ENCODE peak calls at places on chromosomes 6 and 20, in eight cellular contexts. O is MV-4-11; J is cardiac fibroblast; M is NCI-H1417; C is stimulated activated naive CD8-positive, alpha-beta T cell treated with anti-CD3 and anti-CD28 coated beads, Interleukin-15, amount 100 ng/mL, for 72 hours; B is effector CD4-positive, alpha-beta T cell; H is naive thymus-derived CD8-positive, alpha-beta T cell; V is vagina. E is an unnamed sample.
A peak's percentile ranks its signal among the peaks of the same experiment; 100 is the strongest.

GRCh38 chr20:19838981-19839576 is 81.0 kb downstream of the RIN2 start:
- DNase-seq in O (no peak), J (no peak), M (no peak), C (no peak), B (no peak), H (no peak), V (no peak), E (no peak)

GRCh38 chr6:116278478-116278822 is 1.3 kb downstream of the TSPYL1 start:
- DNase-seq in O (no peak), J (peak; percentile 3), M (no peak), C (no peak), B (no peak), H (no peak), V (no peak), E (no peak)

GRCh38 chr6:126432564-126432963 is 92.6 kb downstream of the CENPW start:
- DNase-seq in O (no peak), J (no peak), M (no peak), C (no peak), B (no peak), H (no peak), V (no peak), E (no peak)

GRCh38 chr6:166499350-166500163 is 86.9 kb downstream of the RAMACL start:
- DNase-seq in O (no peak), J (no peak), M (no peak), C (no peak), B (no peak), H (no peak), V (no peak), E (no peak)

GRCh38 chr6:151452750-151453427 is 963 bp upstream of the RMND1 start:
- DNase-seq in O (no peak), J (peak; percentile 36), M (peak; percentile 57), C (no peak), B (no peak), H (peak; percentile 9), V (no peak), E (no peak)

GRCh38 chr20:48722737-48723191 is 105.0 kb downstream of the PREX1 start:
- DNase-seq in O (peak; percentile 76), J (peak; percentile 69), M (no peak), C (no peak), B (no peak), H (no peak), V (no peak), E (peak; percentile 72)

GRCh38 chr6:81938014-81938761 is 185.7 kb upstream of the TENT5A start:
- DNase-seq in O (peak; percentile 87), J (peak; percentile 96), M (no peak), C (no peak), B (no peak), H (no peak), V (no peak), E (peak; percentile 89)

GRCh38 chr6:19444481-19444880 is 392.7 kb upstream of the ID4 start:
- DNase-seq in O (no peak), J (peak; percentile 17), M (no peak), C (no peak), B (no peak), H (no peak), V (no peak), E (no peak)

GRCh38 chr6:82085701-82086100 is 161.8 kb downstream of the IBTK start:
- DNase-seq in O (no peak), J (no peak), M (no peak), C (no peak), B (no peak), H (no peak), V (no peak), E (no peak)

GRCh38 chr20:18750735-18751134 is 62.8 kb upstream of the SCP2D1 start:
- DNase-seq in O (no peak), J (no peak), M (peak; percentile 64), C (no peak), B (no peak), H (no peak), V (no peak), E (no peak)

GRCh38 chr20:44641305-44641704 is 10.2 kb downstream of the ADA start:
- DNase-seq in O (peak; percentile 52), J (no peak), M (no peak), C (no peak), B (no peak), H (no peak), V (no peak), E (no peak)

GRCh38 chr6:6674872-6675271 is 86.4 kb downstream of the LY86 start:
- DNase-seq in O (no peak), J (no peak), M (no peak), C (no peak), B (no peak), H (no peak), V (no peak), E (no peak)

GRCh38 chr6:69868961-69869360 is 2.6 kb downstream of the COL19A1 start:
- DNase-seq in O (no peak), J (no peak), M (no peak), C (no peak), B (no peak), H (no peak), V (no peak), E (no peak)

GRCh38 chr6:47106721-47107197 is 64.6 kb upstream of the ADGRF1 start:
- DNase-seq in O (no peak), J (no peak), M (no peak), C (no peak), B (no peak), H (no peak), V (no peak), E (no peak)

GRCh38 chr6:105188251-105188650 is 8.4 kb upstream of the POPDC3 start:
- DNase-seq in O (no peak), J (no peak), M (no peak), C (no peak), B (no peak), H (no peak), V (no peak), E (no peak)

GRCh38 chr6:110625883-110626282 is 149.5 kb upstream of the SLC22A16 start:
- DNase-seq in O (no peak), J (peak; percentile 21), M (no peak), C (no peak), B (no peak), H (no peak), V (no peak), E (peak; percentile 69)

GRCh38 chr20:63124782-63125580 is 91.0 kb downstream of the YTHDF1 start:
- DNase-seq in O (no peak), J (no peak), M (no peak), C (no peak), B (no peak), H (no peak), V (no peak), E (no peak)

GRCh38 chr6:124487778-124488431 is 474.3 kb upstream of the RNF217 start:
- DNase-seq in O (no peak), J (peak; percentile 44), M (no peak), C (no peak), B (no peak), H (no peak), V (no peak), E (peak; percentile 80)

GRCh38 chr20:36284751-36285150 is 21.4 kb upstream of the DLGAP4 start:
- DNase-seq in O (no peak), J (no peak), M (no peak), C (no peak), B (no peak), H (no peak), V (peak; percentile 31), E (no peak)

GRCh38 chr20:22227301-22227700 is 357.1 kb downstream of the FOXA2 start:
- DNase-seq in O (no peak), J (no peak), M (no peak), C (no peak), B (no peak), H (no peak), V (no peak), E (peak; percentile 0)

GRCh38 chr20:53057579-53057978 is 85.4 kb downstream of the TSHZ2 start:
- DNase-seq in O (no peak), J (no peak), M (no peak), C (no peak), B (no peak), H (no peak), V (no peak), E (no peak)

GRCh38 chr6:4405609-4406212 is 270.3 kb upstream of the ECI2 start:
- DNase-seq in O (no peak), J (no peak), M (no peak), C (no peak), B (no peak), H (no peak), V (no peak), E (peak; percentile 70)

GRCh38 chr6:131764350-131764749 is 43.5 kb upstream of the ENPP1 start:
- DNase-seq in O (no peak), J (peak; percentile 41), M (no peak), C (no peak), B (no peak), H (no peak), V (no peak), E (peak; percentile 24)

GRCh38 chr20:33784225-33784624 is 26.9 kb upstream of the CHMP4B start:
- DNase-seq in O (no peak), J (no peak), M (no peak), C (no peak), B (no peak), H (no peak), V (no peak), E (no peak)

GRCh38 chr6:30724906-30725667 is 4.9 kb downstream of the TUBB start:
- DNase-seq in O (no peak), J (peak; percentile 39), M (no peak), C (no peak), B (no peak), H (no peak), V (no peak), E (no peak)

GRCh38 chr20:57849126-57849867 is 139.5 kb upstream of the PMEPA1 start:
- DNase-seq in O (no peak), J (no peak), M (no peak), C (no peak), B (no peak), H (no peak), V (peak; percentile 85), E (no peak)

E was measured in LHCN-M2.